ENCODE peak calls at places on chromosomes 4 and X, in seven cellular contexts. F is CD8-positive, alpha-beta T cell; T is GM06990; C is lower lobe of right lung; S is breast epithelium; X is Peyer's patch; Q is PC-9. V is an unnamed sample.
A peak's percentile ranks its signal among the peaks of the same experiment; 100 is the strongest.

GRCh38 chrX:110786486-110786885 is 9.1 kb downstream of the CHRDL1 start:
- DNase-seq in T (no peak), S (no peak), C (no peak), Q (peak; percentile 11), F (no peak), X (no peak), V (peak; percentile 19)

GRCh38 chr4:133524369-133524768 is 375.3 kb downstream of the PCDH10 start:
- DNase-seq in F (no peak), S (no peak), C (no peak), X (no peak), Q (no peak), T (no peak), V (no peak)

GRCh38 chrX:15674514-15674898 is 9.9 kb upstream of the CLTRN start:
- DNase-seq in C (peak; percentile 96), Q (peak; percentile 89), F (no peak), S (peak; percentile 97), X (peak; percentile 88), T (no peak), V (peak; percentile 89)

GRCh38 chr4:76634239-76634638 is 199.2 kb downstream of the SHROOM3 start:
- DNase-seq in F (no peak), S (no peak), T (no peak), X (no peak), C (no peak), Q (no peak), V (no peak)

GRCh38 chr4:146143888-146144287 is 31.6 kb upstream of the LSM6 start:
- DNase-seq in X (no peak), F (no peak), S (no peak), Q (no peak), T (no peak), C (no peak), V (no peak)

GRCh38 chr4:84750260-84750955 is 167.5 kb downstream of the CDS1 start:
- DNase-seq in Q (no peak), T (peak; percentile 1), S (no peak), F (no peak), C (no peak), X (no peak), V (peak; percentile 14)

GRCh38 chr4:151434183-151434860 is 25.3 kb downstream of the FHIP1A start:
- DNase-seq in T (no peak), Q (no peak), X (no peak), C (no peak), F (no peak), S (no peak), V (no peak)

GRCh38 chrX:40807384-40807783 is 72.0 kb upstream of the MED14 start:
- DNase-seq in F (no peak), S (no peak), Q (no peak), C (no peak), X (no peak), T (no peak), V (no peak)

GRCh38 chrX:81377329-81377728 is 175.4 kb downstream of the SH3BGRL start:
- DNase-seq in T (no peak), C (no peak), S (no peak), F (no peak), X (no peak), Q (no peak), V (no peak)

GRCh38 chr4:88225216-88226107 is 58.9 kb downstream of the PPM1K start:
- DNase-seq in T (no peak), Q (no peak), S (no peak), C (no peak), X (no peak), F (no peak), V (no peak)

GRCh38 chr4:2860391-2861348 is 17.0 kb downstream of the ADD1 start:
- DNase-seq in T (no peak), Q (peak; percentile 10), X (no peak), F (no peak), S (no peak), C (peak; percentile 67), V (no peak)

GRCh38 chr4:123477804-123478209 is 81.2 kb downstream of the SPRY1 start:
- DNase-seq in T (no peak), F (peak; percentile 84), X (no peak), Q (no peak), C (no peak), S (no peak), V (no peak)

GRCh38 chrX:80237072-80237471 is 183.2 kb upstream of the TENT5D start:
- DNase-seq in F (no peak), C (no peak), T (no peak), S (no peak), Q (no peak), X (no peak), V (no peak)
- TF ChIP-seq CTCF in F (no peak), C (no peak), T (no peak), S (no peak), Q (no peak), X (no peak), V (no peak)

DNA sequence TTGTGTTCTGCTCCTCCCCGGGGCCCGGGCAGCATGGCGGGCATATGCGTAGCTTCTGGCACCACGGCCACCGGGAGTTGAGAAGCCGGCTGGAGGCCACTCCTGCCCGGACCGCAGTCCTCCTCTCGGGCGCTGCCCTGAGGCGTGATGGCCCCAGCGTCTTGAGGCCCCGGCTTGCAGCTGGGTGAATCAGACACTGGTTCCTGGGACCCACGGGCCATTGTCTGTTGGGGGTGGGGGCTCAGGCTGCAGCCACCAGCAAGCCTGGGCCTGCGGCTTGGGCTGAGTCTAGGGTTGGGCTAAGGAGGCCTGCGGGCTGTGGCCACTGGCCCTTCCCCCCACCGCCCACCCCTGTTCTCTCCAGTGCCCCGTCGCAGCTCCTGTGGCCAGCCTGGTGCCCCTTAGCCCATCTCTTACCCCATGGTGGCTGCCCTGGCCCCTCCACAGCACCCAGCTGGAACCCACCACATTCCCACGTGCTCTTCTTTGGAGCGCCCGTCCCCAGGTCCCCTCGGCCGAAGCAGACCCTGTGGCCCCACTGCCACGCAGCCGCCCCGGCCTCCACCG is 6.7 kb upstream of the UVSSA start:
- DNase-seq in X (no peak), F (no peak), T (no peak), S (no peak), Q (no peak), C (no peak), V (no peak)
- H3K36me3 ChIP-seq in X (no peaks in the 10 kb centered on the region), F (peaks cover 27% of the 10 kb centered on the region), T (peaks cover 34% of the 10 kb centered on the region), S (peaks cover 5% of the 10 kb centered on the region), Q (peaks cover 26% of the 10 kb centered on the region), C (peaks cover 52% of the 10 kb centered on the region), V (peaks cover 2% of the 10 kb centered on the region)

GRCh38 chrX:72713130-72713529 is 976 bp downstream of the PHKA1 start:
- DNase-seq in X (no peak), F (no peak), S (no peak), Q (no peak), T (no peak), C (no peak), V (no peak)
- H3K4me3 ChIP-seq in X (peak overlapping the region; percentile 55), F (peak overlapping the region; percentile 46), S (peak overlapping the region; percentile 66), Q (peak overlapping the region; percentile 77), T (no peak overlapping the region), C (peak overlapping the region; percentile 54), V (peak overlapping the region; percentile 47)

GRCh38 chrX:3638280-3638873 is 75.1 kb downstream of the PRKX start:
- DNase-seq in Q (peak; percentile 11), S (no peak), C (no peak), T (no peak), F (no peak), X (peak; percentile 44), V (no peak)
- TF ChIP-seq CTCF in Q (peak; percentile 89), S (peak; percentile 34), C (peak; percentile 58), T (peak; percentile 58), F (peak; percentile 30), X (peak; percentile 52), V (peak; percentile 70)

DNA sequence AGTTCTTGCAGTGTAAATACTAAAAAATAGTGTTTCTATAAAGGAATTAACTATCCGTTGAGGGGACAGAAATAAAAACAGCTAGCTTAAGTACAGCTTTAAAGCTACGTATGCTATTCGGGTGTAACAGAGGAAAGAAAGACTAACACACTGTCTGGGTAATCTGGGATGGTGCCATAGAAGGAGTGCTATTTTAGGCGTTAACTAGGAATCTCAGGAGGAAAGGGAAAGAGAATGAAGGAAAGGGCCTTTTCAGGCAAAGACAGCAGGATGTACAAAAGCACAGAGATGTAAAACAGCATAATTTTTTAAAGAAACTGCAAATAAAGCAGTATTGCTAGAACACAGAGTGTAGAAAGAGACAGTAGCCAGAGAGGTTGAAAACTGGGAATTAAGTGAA is 161.8 kb downstream of the RAP1GDS1 start:
- DNase-seq in C (no peak), X (no peak), F (no peak), S (no peak), Q (no peak), T (no peak), V (no peak)
- H3K36me3 ChIP-seq in C (peaks cover 33% of the 10 kb centered on the region), X (no peaks in the 10 kb centered on the region), F (peaks cover 5% of the 10 kb centered on the region), S (no peaks in the 10 kb centered on the region), Q (peaks cover 10% of the 10 kb centered on the region), T (peaks cover 5% of the 10 kb centered on the region), V (peaks cover 1% of the 10 kb centered on the region)

GRCh38 chrX:103309860-103310591 is 764 bp downstream of the BEX2 start:
- DNase-seq in C (no peak), T (no peak), Q (no peak), S (no peak), F (no peak), X (peak; percentile 30), V (no peak)

GRCh38 chrX:103310592-103311400 is at the start of gene BEX2:
- DNase-seq in Q (peak; percentile 73), X (peak; percentile 81), S (peak; percentile 84), T (peak; percentile 59), C (peak; percentile 84), F (peak; percentile 89), V (peak; percentile 16)

DNA sequence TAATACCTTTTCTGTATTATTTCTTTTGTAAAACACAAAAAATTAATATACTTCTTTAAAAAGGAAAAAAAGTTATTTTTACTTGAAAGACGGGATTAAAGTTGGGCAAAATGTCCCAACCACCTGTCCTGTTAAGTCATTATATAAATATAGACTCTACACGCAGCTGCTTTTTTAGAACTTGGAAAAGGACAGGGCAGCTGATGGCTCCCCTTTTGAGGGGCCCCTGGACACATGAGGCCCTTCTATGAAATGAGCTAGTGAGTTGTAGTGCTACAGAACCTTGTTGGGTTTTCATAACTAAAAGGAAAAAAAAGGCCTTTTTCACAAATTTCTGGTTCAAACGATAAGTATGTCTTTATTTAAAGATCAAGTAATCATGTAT is 603 bp upstream of the BEX2 start:
- DNase-seq in S (no peak), Q (no peak), C (no peak), T (no peak), F (no peak), X (no peak), V (no peak)
- H3K4me3 ChIP-seq in S (no peak overlapping the region), Q (peak overlapping the region; percentile 57), C (peak overlapping the region; percentile 55), T (no peak overlapping the region), F (peak overlapping the region; percentile 84), X (no peak overlapping the region), V (no peak overlapping the region)

V was measured in kidney epithelial cell.